ENCODE peak calls at places on chromosomes 4 and X, in nine cellular contexts. U is IMR-90; Q is CD8-positive, alpha-beta T cell; S is A673; J is suprapubic skin; P is AG09319; D is fibroblast of villous mesenchyme; T is astrocyte of the cerebellum; R is body of pancreas. C is an unnamed sample.

GRCh38 chr4:94354474-94354896 is 11.8 kb upstream of the HPGDS start:
- DNase-seq in U (no peak), Q (no peak), S (no peak), J (no peak), P (no peak), D (no peak), T (no peak), R (no peak), C (no peak)

GRCh38 chrX:72269671-72270251 is 7.3 kb downstream of the RPS4X start:
- DNase-seq in U (peak), Q (no peak), S (peak), J (no peak), P (no peak), D (peak), T (no peak), R (no peak), C (no peak)

GRCh38 chrX:100596601-100597000 is 11.9 kb downstream of the TNMD start:
- DNase-seq in U (no peak), Q (no peak), S (no peak), J (no peak), P (no peak), D (no peak), T (no peak), R (no peak), C (no peak)

GRCh38 chr4:1784789-1785591 is 8.1 kb upstream of the FGFR3 start:
- DNase-seq in U (no peak), Q (no peak), S (no peak), J (no peak), P (no peak), D (peak), T (no peak), R (no peak), C (no peak)

GRCh38 chrX:57379296-57379695 is 92.8 kb downstream of the FAAH2 start:
- DNase-seq in U (no peak), Q (no peak), S (no peak), J (no peak), P (no peak), D (no peak), T (no peak), R (no peak), C (no peak)

GRCh38 chr4:150415213-150415612 is 166.7 kb upstream of the MAB21L2 start:
- DNase-seq in U (peak), Q (no peak), S (no peak), J (no peak), P (no peak), D (no peak), T (no peak), R (no peak), C (no peak)

GRCh38 chr4:19151684-19152083 is 1100.0 kb upstream of the SLIT2 start:
- DNase-seq in U (no peak), Q (no peak), S (no peak), J (no peak), P (no peak), D (no peak), T (no peak), R (no peak), C (no peak)

GRCh38 chr4:87853108-87853507 is 20.3 kb downstream of the MEPE start:
- DNase-seq in U (peak), Q (no peak), S (peak), J (no peak), P (no peak), D (peak), T (peak), R (peak), C (no peak)

GRCh38 chr4:89254847-89255246 is 52.8 kb downstream of the GPRIN3 start:
- DNase-seq in U (peak), Q (peak), S (peak), J (no peak), P (no peak), D (peak), T (no peak), R (peak), C (peak)

GRCh38 chr4:37365888-37366287 is 121.3 kb downstream of the NWD2 start:
- DNase-seq in U (no peak), Q (no peak), S (peak), J (no peak), P (no peak), D (no peak), T (peak), R (no peak), C (no peak)

GRCh38 chrX:2703991-2704369 is 12.9 kb downstream of the CD99 start:
- DNase-seq in U (no peak), Q (no peak), S (peak), J (no peak), P (no peak), D (peak), T (no peak), R (no peak), C (no peak)

GRCh38 chr4:151000747-151001429 is 14.2 kb downstream of the LRBA start:
- DNase-seq in U (no peak), Q (no peak), S (no peak), J (no peak), P (no peak), D (no peak), T (no peak), R (no peak), C (no peak)

GRCh38 chr4:103075894-103076776 is at the start of gene SLC9B2:
- DNase-seq in U (peak), Q (peak), S (peak), J (peak), P (no peak), D (peak), T (no peak), R (peak), C (peak)

GRCh38 chrX:110242371-110242770 is 75.5 kb downstream of the AMMECR1 start:
- DNase-seq in U (no peak), Q (no peak), S (no peak), J (no peak), P (no peak), D (no peak), T (no peak), R (no peak), C (no peak)

GRCh38 chr4:165207016-165207430 is 338 bp upstream of the KLHL2 start:
- DNase-seq in U (peak), Q (no peak), S (no peak), J (no peak), P (no peak), D (peak), T (no peak), R (peak), C (no peak)

GRCh38 chrX:44096666-44097065 is 123.5 kb upstream of the NDP start:
- DNase-seq in U (no peak), Q (no peak), S (no peak), J (no peak), P (no peak), D (no peak), T (no peak), R (no peak), C (no peak)

GRCh38 chr4:158667651-158668198 is 4.0 kb downstream of the C4orf46 start:
- DNase-seq in U (peak), Q (no peak), S (peak), J (no peak), P (no peak), D (peak), T (no peak), R (no peak), C (peak)

GRCh38 chrX:117840645-117841044 is 276.0 kb downstream of the KLHL13 start:
- DNase-seq in U (no peak), Q (no peak), S (no peak), J (no peak), P (no peak), D (no peak), T (no peak), R (no peak), C (no peak)

GRCh38 chrX:127038065-127038464 is 218.5 kb downstream of the PRR32 start:
- DNase-seq in U (no peak), Q (no peak), S (peak), J (no peak), P (no peak), D (no peak), T (no peak), R (no peak), C (no peak)

GRCh38 chr4:2352729-2353221 is 65.7 kb downstream of the ZFYVE28 start:
- DNase-seq in U (no peak), Q (no peak), S (no peak), J (peak), P (no peak), D (no peak), T (no peak), R (no peak), C (no peak)

GRCh38 chr4:184792950-184793555 is 32.7 kb downstream of the ACSL1 start:
- DNase-seq in U (peak), Q (no peak), S (peak), J (no peak), P (peak), D (peak), T (peak), R (peak), C (no peak)

GRCh38 chr4:141346144-141346543 is 125.4 kb downstream of the ZNF330 start:
- DNase-seq in U (peak), Q (no peak), S (peak), J (no peak), P (peak), D (peak), T (peak), R (peak), C (no peak)

GRCh38 chrX:72110051-72110926 is 21.4 kb downstream of the RTL5 start:
- DNase-seq in U (no peak), Q (no peak), S (peak), J (no peak), P (no peak), D (peak), T (no peak), R (no peak), C (no peak)

GRCh38 chrX:427812-428725 is 41.4 kb upstream of the PPP2R3B start:
- DNase-seq in U (no peak), Q (no peak), S (peak), J (no peak), P (no peak), D (no peak), T (no peak), R (no peak), C (no peak)

GRCh38 chrX:120617996-120618630 is 11.7 kb downstream of the C1GALT1C1 start:
- DNase-seq in U (no peak), Q (no peak), S (no peak), J (no peak), P (no peak), D (no peak), T (no peak), R (no peak), C (no peak)

GRCh38 chr4:148376151-148376550 is 66.1 kb downstream of the NR3C2 start:
- DNase-seq in U (peak), Q (peak), S (peak), J (no peak), P (no peak), D (peak), T (peak), R (peak), C (peak)

GRCh38 chr4:6076391-6076790 is 58.2 kb upstream of the C4orf50 start:
- DNase-seq in U (no peak), Q (no peak), S (no peak), J (no peak), P (no peak), D (no peak), T (no peak), R (no peak), C (no peak)

GRCh38 chrX:40086569-40087335 is 11.0 kb downstream of the BCOR start:
- DNase-seq in U (peak), Q (no peak), S (no peak), J (no peak), P (peak), D (peak), T (no peak), R (peak), C (no peak)

GRCh38 chr4:145876531-145877180 is 62.0 kb downstream of the ZNF827 start:
- DNase-seq in U (no peak), Q (no peak), S (no peak), J (no peak), P (no peak), D (no peak), T (no peak), R (no peak), C (no peak)

GRCh38 chr4:55002431-55002830 is 123.0 kb downstream of the KDR start:
- DNase-seq in U (no peak), Q (no peak), S (no peak), J (no peak), P (no peak), D (no peak), T (no peak), R (no peak), C (no peak)

GRCh38 chrX:40076750-40077149 is 21.0 kb downstream of the BCOR start:
- DNase-seq in U (no peak), Q (no peak), S (no peak), J (no peak), P (no peak), D (no peak), T (no peak), R (no peak), C (no peak)

GRCh38 chr4:5874811-5875465 is 17.9 kb downstream of the CRMP1 start:
- DNase-seq in U (peak), Q (no peak), S (peak), J (no peak), P (no peak), D (no peak), T (peak), R (no peak), C (no peak)

GRCh38 chr4:132502096-132502552 is 647.0 kb upstream of the PCDH10 start:
- DNase-seq in U (no peak), Q (no peak), S (no peak), J (no peak), P (no peak), D (no peak), T (no peak), R (no peak), C (no peak)

GRCh38 chr4:140150636-140150885 is 3.4 kb downstream of the MAML3 start:
- DNase-seq in U (no peak), Q (no peak), S (no peak), J (peak), P (no peak), D (no peak), T (no peak), R (no peak), C (peak)

GRCh38 chr4:88803600-88804096 is 106.0 kb upstream of the NAP1L5 start:
- DNase-seq in U (peak), Q (no peak), S (peak), J (no peak), P (peak), D (peak), T (peak), R (peak), C (peak)

GRCh38 chr4:142407569-142407968 is 438.5 kb downstream of the INPP4B start:
- DNase-seq in U (no peak), Q (no peak), S (no peak), J (no peak), P (no peak), D (peak), T (no peak), R (no peak), C (no peak)

GRCh38 chr4:99624141-99624719 is 33.4 kb downstream of the C4orf54 start:
- DNase-seq in U (no peak), Q (no peak), S (no peak), J (no peak), P (no peak), D (no peak), T (no peak), R (no peak), C (no peak)

GRCh38 chr4:155854597-155855226 is 11.4 kb downstream of the ASIC5 start:
- DNase-seq in U (peak), Q (no peak), S (peak), J (no peak), P (no peak), D (peak), T (no peak), R (no peak), C (no peak)

GRCh38 chr4:2931765-2932560 is 31.2 kb downstream of the NOP14 start:
- DNase-seq in U (no peak), Q (no peak), S (peak), J (peak), P (no peak), D (no peak), T (no peak), R (peak), C (no peak)

GRCh38 chr4:16196482-16197393 is 29.5 kb downstream of the TAPT1 start:
- DNase-seq in U (peak), Q (no peak), S (peak), J (no peak), P (peak), D (peak), T (peak), R (peak), C (peak)
- TF ChIP-seq CTCF in U (peak), Q (no peak), S (peak), J (peak), P (peak), D (peak), T (peak), R (peak), C (no peak)

GRCh38 chrX:46727445-46727844 is 31.5 kb downstream of the SLC9A7 start:
- DNase-seq in U (peak), Q (no peak), S (no peak), J (no peak), P (no peak), D (peak), T (no peak), R (no peak), C (no peak)

GRCh38 chrX:46735625-46736024 is 23.3 kb downstream of the SLC9A7 start:
- DNase-seq in U (no peak), Q (no peak), S (no peak), J (no peak), P (no peak), D (no peak), T (no peak), R (no peak), C (no peak)

GRCh38 chrX:46733226-46733625 is 25.7 kb downstream of the SLC9A7 start:
- DNase-seq in U (no peak), Q (no peak), S (no peak), J (no peak), P (no peak), D (no peak), T (no peak), R (no peak), C (no peak)

GRCh38 chrX:46730765-46731164 is 28.2 kb downstream of the SLC9A7 start:
- DNase-seq in U (no peak), Q (no peak), S (no peak), J (no peak), P (no peak), D (peak), T (no peak), R (no peak), C (no peak)
- TF ChIP-seq CTCF in U (no peak), Q (no peak), S (no peak), J (no peak), P (no peak), D (no peak), T (no peak), R (no peak), C (no peak)

GRCh38 chr4:124785645-124786044 is 73.1 kb upstream of the ANKRD50 start:
- DNase-seq in U (no peak), Q (no peak), S (no peak), J (no peak), P (no peak), D (no peak), T (no peak), R (no peak), C (no peak)
- TF ChIP-seq CTCF in U (no peak), Q (no peak), S (peak), J (no peak), P (no peak), D (no peak), T (no peak), R (no peak), C (no peak)

GRCh38 chrX:13638021-13638420 is 14.9 kb upstream of the TCEANC start:
- DNase-seq in U (no peak), Q (no peak), S (no peak), J (no peak), P (no peak), D (no peak), T (no peak), R (no peak), C (no peak)

GRCh38 chrX:13638826-13639225 is 14.1 kb upstream of the TCEANC start:
- DNase-seq in U (no peak), Q (no peak), S (no peak), J (no peak), P (no peak), D (no peak), T (no peak), R (no peak), C (peak)
- TF ChIP-seq CTCF in U (no peak), Q (no peak), S (no peak), J (no peak), P (no peak), D (no peak), T (no peak), R (no peak), C (no peak)

GRCh38 chr4:7768736-7769135 is 170.9 kb downstream of the AFAP1 start:
- DNase-seq in U (no peak), Q (no peak), S (no peak), J (no peak), P (no peak), D (no peak), T (no peak), R (no peak), C (no peak)

GRCh38 chr4:7770675-7771050 is 169.0 kb downstream of the AFAP1 start:
- DNase-seq in U (no peak), Q (no peak), S (no peak), J (no peak), P (no peak), D (no peak), T (no peak), R (no peak), C (no peak)

GRCh38 chr4:7769308-7769841 is 170.3 kb downstream of the AFAP1 start:
- DNase-seq in U (no peak), Q (no peak), S (no peak), J (no peak), P (no peak), D (no peak), T (no peak), R (no peak), C (no peak)

GRCh38 chr4:7771056-7771455 is 168.6 kb downstream of the AFAP1 start:
- DNase-seq in U (no peak), Q (peak), S (no peak), J (no peak), P (no peak), D (no peak), T (no peak), R (no peak), C (no peak)

GRCh38 chr4:7769936-7770674 is 169.6 kb downstream of the AFAP1 start:
- DNase-seq in U (peak), Q (no peak), S (peak), J (no peak), P (no peak), D (peak), T (no peak), R (no peak), C (peak)
- TF ChIP-seq CTCF in U (peak), Q (no peak), S (peak), J (peak), P (peak), D (peak), T (peak), R (peak), C (no peak)

DNA sequence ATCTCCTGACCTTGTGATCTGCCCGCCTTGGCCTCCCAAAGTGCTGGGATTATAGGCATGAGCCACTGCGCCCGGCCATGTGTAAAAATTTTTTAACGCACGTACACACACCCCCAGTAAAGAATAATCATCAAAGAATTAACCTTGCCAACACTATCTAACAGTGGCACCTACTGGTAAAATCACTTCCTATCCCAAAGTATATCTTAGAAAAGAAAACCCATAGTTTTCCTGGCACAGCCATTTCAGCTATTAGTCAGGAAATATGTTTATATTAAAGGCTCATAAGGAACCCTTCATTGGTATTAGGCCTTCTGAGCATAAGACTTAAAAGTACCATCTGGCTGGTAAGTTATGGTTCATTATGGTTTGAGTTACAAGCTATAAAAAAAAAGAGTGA is 14.1 kb downstream of the S100G start:
- DNase-seq in U (peak), Q (no peak), S (peak), J (no peak), P (no peak), D (peak), T (no peak), R (no peak), C (no peak)
- TF ChIP-seq CTCF in U (peak), Q (no peak), S (no peak), J (no peak), P (no peak), D (no peak), T (no peak), R (no peak), C (no peak)

GRCh38 chr4:29756966-29757365 is 963.2 kb upstream of the PCDH7 start:
- DNase-seq in U (no peak), Q (no peak), S (peak), J (no peak), P (no peak), D (no peak), T (no peak), R (no peak), C (no peak)

GRCh38 chr4:29762151-29762550 is 958.0 kb upstream of the PCDH7 start:
- DNase-seq in U (no peak), Q (no peak), S (no peak), J (no peak), P (no peak), D (no peak), T (no peak), R (no peak), C (no peak)
- TF ChIP-seq CTCF in U (no peak), Q (no peak), S (no peak), J (no peak), P (no peak), D (no peak), T (no peak), R (no peak), C (no peak)

DNA sequence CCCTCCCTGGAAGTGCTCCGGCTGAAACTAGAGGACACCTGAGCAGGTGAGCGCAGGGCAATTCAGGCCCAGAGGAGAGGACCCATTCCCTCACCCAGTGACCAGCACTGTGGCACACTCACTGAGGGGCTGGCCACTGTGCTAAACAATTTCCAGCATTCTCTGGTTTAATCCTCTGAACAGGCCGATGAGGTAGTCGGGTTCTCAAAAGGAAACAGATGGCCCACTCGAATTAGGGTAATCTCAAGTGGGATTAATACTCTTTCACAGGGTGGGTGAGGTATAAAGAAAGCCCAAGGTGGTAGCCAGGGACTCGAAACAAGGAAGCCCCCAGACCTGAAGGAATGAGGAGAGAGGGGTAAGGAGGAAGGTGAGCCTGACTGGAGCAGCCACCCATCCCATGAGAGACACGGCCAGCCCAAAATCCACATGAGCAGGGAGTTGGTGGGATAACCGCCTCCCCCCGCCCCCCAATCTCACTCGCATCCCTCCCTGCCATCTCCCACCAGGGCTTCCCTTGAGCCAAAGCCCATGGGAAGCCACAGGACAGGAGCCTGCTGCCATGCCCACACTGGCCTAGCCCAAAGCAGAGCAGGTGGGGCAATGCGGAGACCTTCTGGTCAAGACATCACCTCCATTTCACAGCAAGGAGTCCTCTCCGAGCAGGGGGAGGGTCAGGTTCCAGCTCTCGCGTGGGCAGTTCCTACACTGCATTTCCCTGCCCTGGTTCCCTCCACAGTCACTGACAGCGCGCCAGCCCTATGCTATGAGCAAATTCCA is 55.0 kb downstream of the SH3KBP1 start:
- DNase-seq in U (no peak), Q (no peak), S (no peak), J (no peak), P (no peak), D (no peak), T (no peak), R (no peak), C (no peak)
- TF ChIP-seq CTCF in U (no peak), Q (no peak), S (no peak), J (no peak), P (no peak), D (no peak), T (no peak), R (no peak), C (no peak)